ENCODE peak calls at places on chromosome 13, in nine cellular contexts. L is GM23248; B is neural progenitor cell; X is CD4-positive, CD25-positive, alpha-beta regulatory T cell; A is naive thymus-derived CD4-positive, alpha-beta T cell; D is HCT116; K is A673; M is left ventricle myocardium inferior; W is thoracic aorta. J is an unnamed sample. For H3K4me1 and H3K27me3, the result is how much of the 10 kb centered on the place peaks cover.

GRCh38 chr13:64591981-64592380 is 2638.2 kb downstream of the PCDH9 start:
- DNase-seq in A (no peak), D (no peak), X (no peak), L (peak), K (no peak), B (no peak), M (no peak), W (no peak), J (no peak)

GRCh38 chr13:20431080-20431479 is 94.6 kb downstream of the CRYL1 start:
- DNase-seq in X (no peak), A (no peak), M (no peak), D (no peak), K (no peak), B (no peak), L (no peak), W (no peak), J (no peak)

GRCh38 chr13:25529425-25529824 is 157.7 kb downstream of the ATP8A2 start:
- DNase-seq in D (no peak), X (no peak), W (no peak), M (no peak), L (no peak), B (no peak), A (no peak), K (no peak), J (no peak)

GRCh38 chr13:37475151-37475550 is 123.4 kb downstream of the POSTN start:
- DNase-seq in M (no peak), W (no peak), K (no peak), D (no peak), B (no peak), A (no peak), L (no peak), X (no peak), J (no peak)

GRCh38 chr13:110425444-110425780 is 118.3 kb downstream of the COL4A2 start:
- DNase-seq in X (no peak), K (no peak), W (no peak), M (no peak), D (no peak), L (no peak), B (no peak), A (no peak), J (no peak)

GRCh38 chr13:102323012-102323411 is 78.8 kb downstream of the FGF14 start:
- DNase-seq in D (no peak), L (no peak), K (peak), B (no peak), W (no peak), A (no peak), M (no peak), X (no peak), J (no peak)

GRCh38 chr13:66237411-66238062 is 992.6 kb downstream of the PCDH9 start:
- DNase-seq in X (no peak), A (no peak), K (peak), D (no peak), M (no peak), B (peak), W (no peak), L (no peak), J (no peak)

GRCh38 chr13:37011002-37011401 is 10.4 kb downstream of the EXOSC8 start:
- DNase-seq in K (no peak), B (no peak), M (no peak), X (no peak), D (no peak), A (no peak), L (no peak), W (no peak), J (no peak)

GRCh38 chr13:100512422-100512821 is 76.2 kb downstream of the GGACT start:
- DNase-seq in B (no peak), K (no peak), D (peak), L (no peak), X (no peak), M (no peak), A (no peak), W (no peak), J (no peak)

GRCh38 chr13:110445722-110446569 is 115.6 kb downstream of the RAB20 start:
- DNase-seq in B (no peak), W (no peak), A (no peak), X (no peak), L (no peak), K (no peak), D (no peak), M (no peak), J (no peak)

GRCh38 chr13:23570099-23570926 is at the start of gene TNFRSF19:
- DNase-seq in K (peak), M (peak), L (peak), W (no peak), X (no peak), D (no peak), A (no peak), B (peak), J (no peak)

GRCh38 chr13:31050486-31051400 is 111.0 kb downstream of the HSPH1 start:
- DNase-seq in X (no peak), K (peak), W (no peak), A (no peak), M (no peak), D (no peak), L (peak), B (peak), J (no peak)

GRCh38 chr13:73984201-73984600 is 150.0 kb downstream of the KLF12 start:
- DNase-seq in D (no peak), L (no peak), X (no peak), W (no peak), M (peak), K (no peak), B (no peak), A (no peak), J (no peak)

GRCh38 chr13:26459276-26460131 is 98.0 kb upstream of the WASF3 start:
- DNase-seq in K (no peak), D (no peak), X (no peak), M (peak), W (no peak), A (no peak), L (peak), B (no peak), J (no peak)

GRCh38 chr13:114054830-114055439 is 77.5 kb downstream of the RASA3 start:
- DNase-seq in M (no peak), D (no peak), B (no peak), L (no peak), A (no peak), K (no peak), W (no peak), X (no peak), J (no peak)
- H3K4me1 ChIP-seq in M (under half), D (under half), B (under half), L (under half), A (under half), K (under half), W (under half), X (under half), J (under half)

DNA sequence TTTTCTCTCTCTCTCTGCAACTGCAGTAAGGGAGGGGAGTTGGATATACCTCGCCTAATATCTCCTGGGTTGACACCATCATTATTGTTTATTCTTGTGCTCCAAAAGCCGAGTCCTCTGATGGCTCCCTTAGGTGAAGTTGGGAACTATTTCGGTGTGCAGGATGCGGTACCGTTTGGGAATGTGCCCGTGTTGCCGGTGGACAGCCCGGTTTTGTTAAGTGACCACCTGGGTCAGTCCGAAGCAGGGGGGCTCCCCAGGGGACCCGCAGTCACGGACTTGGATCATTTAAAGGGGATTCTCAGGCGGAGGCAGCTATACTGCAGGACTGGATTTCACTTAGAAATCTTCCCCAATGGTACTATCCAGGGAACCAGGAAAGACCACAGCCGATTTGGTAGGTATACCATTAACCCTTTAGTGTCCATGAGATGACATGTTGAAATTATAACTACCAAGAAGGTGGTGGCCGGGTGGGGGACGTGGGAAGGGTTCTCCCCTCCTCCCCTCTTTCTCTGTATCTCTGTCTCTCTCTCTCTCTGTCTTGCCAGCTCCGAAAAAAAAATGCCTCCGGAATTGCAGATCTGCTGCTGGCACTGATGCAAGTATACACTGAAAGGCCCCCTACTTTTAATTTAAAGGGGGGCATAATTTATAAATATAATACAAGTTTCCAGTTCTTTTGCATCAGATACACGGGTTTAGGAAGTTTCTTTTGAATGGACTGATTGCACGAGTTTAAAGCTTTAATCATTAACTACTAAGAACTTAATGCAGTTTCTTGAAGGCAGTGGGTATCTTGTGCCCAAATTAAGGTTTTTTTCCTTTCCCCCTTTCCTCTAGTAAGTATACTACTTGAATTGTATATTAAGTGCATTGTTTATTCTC is 1.2 kb downstream of the FGF9 start:
- DNase-seq in L (no peak), M (no peak), B (peak), W (no peak), K (no peak), A (peak), X (peak), D (no peak), J (no peak)
- H3K27me3 ChIP-seq in L (half or more), M (half or more), B (half or more), W (under half), K (half or more), A (under half), X (under half), D (under half), J (half or more)

GRCh38 chr13:28013482-28013881 is 25.0 kb upstream of the URAD start:
- DNase-seq in M (no peak), X (no peak), W (no peak), K (no peak), B (no peak), A (no peak), L (no peak), D (no peak), J (no peak)
- H3K27ac ChIP-seq in M (no peak), X (no peak), W (no peak), K (no peak), B (no peak), A (no peak), L (no peak), D (no peak), J (no peak)

DNA sequence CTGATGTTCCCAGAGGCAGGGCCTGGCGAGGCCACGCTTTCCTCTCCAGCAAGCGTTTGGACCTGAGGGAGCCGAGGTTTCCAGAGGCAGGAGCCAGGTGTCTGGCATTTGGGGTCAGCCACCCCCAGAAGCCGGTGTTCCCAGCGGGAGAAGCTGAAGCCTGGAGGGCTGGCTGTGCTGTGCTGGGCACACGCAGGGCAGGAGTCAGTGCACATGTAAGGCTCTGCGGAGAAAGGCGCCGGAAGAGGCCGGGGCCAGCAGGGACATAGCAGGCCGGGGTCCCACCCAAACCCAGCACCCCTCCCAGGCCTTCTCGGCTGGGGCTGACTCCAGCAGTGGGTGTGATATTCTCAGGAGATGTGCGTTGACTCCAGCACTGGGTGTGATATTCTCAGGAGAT is 31.6 kb downstream of the MCF2L start:
- DNase-seq in X (no peak), A (no peak), M (no peak), W (no peak), K (no peak), D (no peak), L (no peak), B (no peak), J (no peak)
- H3K4me1 ChIP-seq in X (under half), A (under half), M (half or more), W (under half), K (under half), D (under half), L (under half), B (under half), J (under half)

DNA sequence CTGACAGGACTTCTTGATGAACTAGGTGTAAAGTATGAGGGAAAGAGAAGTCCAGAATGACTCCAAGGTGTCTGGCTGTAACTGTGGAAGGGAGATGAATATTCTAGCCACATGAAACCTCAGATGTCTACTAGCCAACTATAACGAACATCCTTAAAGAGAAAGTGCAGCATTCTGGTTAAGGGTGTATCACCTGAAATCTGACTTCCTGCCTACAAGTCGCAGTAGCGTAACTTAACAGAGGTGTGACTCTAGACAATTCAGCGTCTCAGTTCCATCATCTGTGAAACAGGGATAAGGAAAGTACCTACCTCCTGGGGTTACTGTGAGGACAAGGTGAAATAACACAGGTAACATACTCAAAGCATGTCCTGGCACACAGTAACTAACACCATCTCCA is 145.7 kb upstream of the FBXL3 start:
- DNase-seq in W (no peak), B (no peak), A (no peak), X (no peak), M (no peak), D (no peak), L (no peak), K (no peak), J (no peak)
- H3K27me3 ChIP-seq in W (under half), B (under half), A (under half), X (under half), M (under half), D (under half), L (under half), K (under half), J (under half)

GRCh38 chr13:44433863-44434262 is 60.2 kb downstream of the SERP2 start:
- DNase-seq in X (no peak), W (no peak), K (no peak), A (no peak), B (no peak), D (no peak), M (no peak), L (no peak), J (no peak)
- H3K27ac ChIP-seq in X (no peak), W (peak), K (no peak), A (no peak), B (no peak), D (peak), M (peak), L (no peak), J (peak)

GRCh38 chr13:98523455-98524102 is 53.3 kb downstream of the STK24 start:
- DNase-seq in W (no peak), D (no peak), B (no peak), A (no peak), X (no peak), L (no peak), K (no peak), M (no peak), J (no peak)
- H3K4me1 ChIP-seq in W (under half), D (under half), B (under half), A (half or more), X (half or more), L (under half), K (under half), M (half or more), J (half or more)